ENCODE peak calls at places on chromosome 13, in eight cellular contexts. One of them, this sample, is unnamed.

GRCh38 chr13:31882794-31883193 is 143.5 kb downstream of the RXFP2 start:
- DNase-seq in right lobe of liver: no peak
- DNase-seq in Peyer's patch: no peak
- DNase-seq in stimulated activated CD4-positive, alpha-beta T cell treated with anti-CD3 and anti-CD28 coated beads, Interleukin-12 subunit alpha, Interleukin-12 subunit beta, amount 100 ng/mL, for 48 hours: no peak
- DNase-seq in hypothalamus: no peak
- DNase-seq in A549: no peak
- DNase-seq in AG20443: no peak
- DNase-seq in T-helper 2 cell: no peak
- DNase-seq in this sample: no peak

GRCh38 chr13:64675256-64675892 is 2554.8 kb downstream of the PCDH9 start:
- DNase-seq in right lobe of liver: no peak
- DNase-seq in Peyer's patch: no peak
- DNase-seq in stimulated activated CD4-positive, alpha-beta T cell treated with anti-CD3 and anti-CD28 coated beads, Interleukin-12 subunit alpha, Interleukin-12 subunit beta, amount 100 ng/mL, for 48 hours: no peak
- DNase-seq in hypothalamus: no peak
- DNase-seq in A549: peak
- DNase-seq in AG20443: peak
- DNase-seq in T-helper 2 cell: no peak
- DNase-seq in this sample: no peak

GRCh38 chr13:94419304-94419943 is 60.1 kb downstream of the DCT start:
- DNase-seq in right lobe of liver: no peak
- DNase-seq in Peyer's patch: no peak
- DNase-seq in stimulated activated CD4-positive, alpha-beta T cell treated with anti-CD3 and anti-CD28 coated beads, Interleukin-12 subunit alpha, Interleukin-12 subunit beta, amount 100 ng/mL, for 48 hours: peak
- DNase-seq in hypothalamus: no peak
- DNase-seq in A549: no peak
- DNase-seq in AG20443: no peak
- DNase-seq in T-helper 2 cell: no peak
- DNase-seq in this sample: no peak

GRCh38 chr13:39967199-39967959 is 311.9 kb downstream of the COG6 start:
- DNase-seq in right lobe of liver: no peak
- DNase-seq in Peyer's patch: no peak
- DNase-seq in stimulated activated CD4-positive, alpha-beta T cell treated with anti-CD3 and anti-CD28 coated beads, Interleukin-12 subunit alpha, Interleukin-12 subunit beta, amount 100 ng/mL, for 48 hours: no peak
- DNase-seq in hypothalamus: no peak
- DNase-seq in A549: no peak
- DNase-seq in AG20443: no peak
- DNase-seq in T-helper 2 cell: no peak
- DNase-seq in this sample: no peak

GRCh38 chr13:41668130-41668757 is 210.9 kb downstream of the RGCC start:
- DNase-seq in right lobe of liver: no peak
- DNase-seq in Peyer's patch: no peak
- DNase-seq in stimulated activated CD4-positive, alpha-beta T cell treated with anti-CD3 and anti-CD28 coated beads, Interleukin-12 subunit alpha, Interleukin-12 subunit beta, amount 100 ng/mL, for 48 hours: no peak
- DNase-seq in hypothalamus: peak
- DNase-seq in A549: peak
- DNase-seq in AG20443: peak
- DNase-seq in T-helper 2 cell: no peak
- DNase-seq in this sample: peak

GRCh38 chr13:32811297-32811800 is 204.9 kb upstream of the KL start:
- DNase-seq in right lobe of liver: no peak
- DNase-seq in Peyer's patch: no peak
- DNase-seq in stimulated activated CD4-positive, alpha-beta T cell treated with anti-CD3 and anti-CD28 coated beads, Interleukin-12 subunit alpha, Interleukin-12 subunit beta, amount 100 ng/mL, for 48 hours: no peak
- DNase-seq in hypothalamus: no peak
- DNase-seq in A549: no peak
- DNase-seq in AG20443: peak
- DNase-seq in T-helper 2 cell: no peak
- DNase-seq in this sample: no peak

GRCh38 chr13:90883592-90883991 is 463.9 kb upstream of the MIR17HG start:
- DNase-seq in right lobe of liver: no peak
- DNase-seq in Peyer's patch: no peak
- DNase-seq in stimulated activated CD4-positive, alpha-beta T cell treated with anti-CD3 and anti-CD28 coated beads, Interleukin-12 subunit alpha, Interleukin-12 subunit beta, amount 100 ng/mL, for 48 hours: no peak
- DNase-seq in hypothalamus: no peak
- DNase-seq in A549: no peak
- DNase-seq in AG20443: no peak
- DNase-seq in T-helper 2 cell: no peak
- DNase-seq in this sample: no peak

GRCh38 chr13:98141938-98142426 is 912 bp upstream of the FARP1 start:
- DNase-seq in right lobe of liver: peak
- DNase-seq in Peyer's patch: peak
- DNase-seq in stimulated activated CD4-positive, alpha-beta T cell treated with anti-CD3 and anti-CD28 coated beads, Interleukin-12 subunit alpha, Interleukin-12 subunit beta, amount 100 ng/mL, for 48 hours: no peak
- DNase-seq in hypothalamus: no peak
- DNase-seq in A549: no peak
- DNase-seq in AG20443: no peak
- DNase-seq in T-helper 2 cell: no peak
- DNase-seq in this sample: no peak

GRCh38 chr13:105956891-105957290 is 578.6 kb downstream of the EFNB2 start:
- DNase-seq in right lobe of liver: no peak
- DNase-seq in Peyer's patch: no peak
- DNase-seq in stimulated activated CD4-positive, alpha-beta T cell treated with anti-CD3 and anti-CD28 coated beads, Interleukin-12 subunit alpha, Interleukin-12 subunit beta, amount 100 ng/mL, for 48 hours: no peak
- DNase-seq in hypothalamus: peak
- DNase-seq in A549: no peak
- DNase-seq in AG20443: no peak
- DNase-seq in T-helper 2 cell: no peak
- DNase-seq in this sample: no peak

GRCh38 chr13:110263906-110264305 is 43.1 kb downstream of the COL4A1 start:
- DNase-seq in right lobe of liver: no peak
- DNase-seq in Peyer's patch: no peak
- DNase-seq in stimulated activated CD4-positive, alpha-beta T cell treated with anti-CD3 and anti-CD28 coated beads, Interleukin-12 subunit alpha, Interleukin-12 subunit beta, amount 100 ng/mL, for 48 hours: no peak
- DNase-seq in hypothalamus: no peak
- DNase-seq in A549: no peak
- DNase-seq in AG20443: no peak
- DNase-seq in T-helper 2 cell: no peak
- DNase-seq in this sample: no peak

GRCh38 chr13:69706807-69707206 is 400.8 kb upstream of the ATXN8OS start:
- DNase-seq in right lobe of liver: no peak
- DNase-seq in Peyer's patch: no peak
- DNase-seq in stimulated activated CD4-positive, alpha-beta T cell treated with anti-CD3 and anti-CD28 coated beads, Interleukin-12 subunit alpha, Interleukin-12 subunit beta, amount 100 ng/mL, for 48 hours: no peak
- DNase-seq in hypothalamus: no peak
- DNase-seq in A549: no peak
- DNase-seq in AG20443: no peak
- DNase-seq in T-helper 2 cell: no peak
- DNase-seq in this sample: no peak

GRCh38 chr13:58087566-58087965 is 456.0 kb downstream of the PCDH17 start:
- DNase-seq in right lobe of liver: no peak
- DNase-seq in Peyer's patch: no peak
- DNase-seq in stimulated activated CD4-positive, alpha-beta T cell treated with anti-CD3 and anti-CD28 coated beads, Interleukin-12 subunit alpha, Interleukin-12 subunit beta, amount 100 ng/mL, for 48 hours: no peak
- DNase-seq in hypothalamus: no peak
- DNase-seq in A549: no peak
- DNase-seq in AG20443: no peak
- DNase-seq in T-helper 2 cell: no peak
- DNase-seq in this sample: no peak

GRCh38 chr13:111875922-111876321 is 191.0 kb upstream of the SOX1 start:
- DNase-seq in right lobe of liver: no peak
- DNase-seq in Peyer's patch: no peak
- DNase-seq in stimulated activated CD4-positive, alpha-beta T cell treated with anti-CD3 and anti-CD28 coated beads, Interleukin-12 subunit alpha, Interleukin-12 subunit beta, amount 100 ng/mL, for 48 hours: no peak
- DNase-seq in hypothalamus: no peak
- DNase-seq in A549: no peak
- DNase-seq in AG20443: no peak
- DNase-seq in T-helper 2 cell: no peak
- DNase-seq in this sample: no peak

GRCh38 chr13:40784540-40784939 is 4.9 kb upstream of the SLC25A15 start:
- DNase-seq in right lobe of liver: peak
- DNase-seq in Peyer's patch: no peak
- DNase-seq in stimulated activated CD4-positive, alpha-beta T cell treated with anti-CD3 and anti-CD28 coated beads, Interleukin-12 subunit alpha, Interleukin-12 subunit beta, amount 100 ng/mL, for 48 hours: no peak
- DNase-seq in hypothalamus: no peak
- DNase-seq in A549: no peak
- DNase-seq in AG20443: no peak
- DNase-seq in T-helper 2 cell: no peak
- DNase-seq in this sample: no peak

GRCh38 chr13:52787212-52787611 is 47.6 kb upstream of the CNMD start:
- DNase-seq in right lobe of liver: no peak
- DNase-seq in Peyer's patch: no peak
- DNase-seq in stimulated activated CD4-positive, alpha-beta T cell treated with anti-CD3 and anti-CD28 coated beads, Interleukin-12 subunit alpha, Interleukin-12 subunit beta, amount 100 ng/mL, for 48 hours: no peak
- DNase-seq in hypothalamus: no peak
- DNase-seq in A549: no peak
- DNase-seq in AG20443: no peak
- DNase-seq in T-helper 2 cell: no peak
- DNase-seq in this sample: no peak

This sample was measured in glomerular endothelial cell.